ENCODE peak calls at places on chromosomes 1 and 21, in five cellular contexts. F is GM03348, Q is left ventricle myocardium inferior, J is NCI-H1092, Z is T1000. I is an unnamed sample.
A peak's percentile ranks its signal among the peaks of the same experiment; 100 is the strongest.

GRCh38 chr1:11519629-11520031 is 40.7 kb downstream of the DISP3 start:
- DNase-seq in F (no peak), Q (no peak), J (no peak), Z (no peak), I (no peak)

GRCh38 chr1:100523038-100523649 is 14.8 kb upstream of the GPR88 start:
- DNase-seq in F (no peak), Q (no peak), J (no peak), Z (no peak), I (no peak)

GRCh38 chr1:116334015-116334547 is 39.0 kb upstream of the ATP1A1 start:
- DNase-seq in F (no peak), Q (peak; percentile 51), J (no peak), Z (peak; percentile 15), I (peak; percentile 51)

GRCh38 chr1:212119863-212120262 is 84.3 kb downstream of the DTL start:
- DNase-seq in F (no peak), Q (no peak), J (no peak), Z (no peak), I (no peak)

GRCh38 chr1:180343931-180344406 is 113.9 kb downstream of the LHX4 start:
- DNase-seq in F (peak; percentile 11), Q (no peak), J (peak; percentile 93), Z (no peak), I (peak; percentile 36)

GRCh38 chr1:22919341-22920025 is 53.2 kb downstream of the LACTBL1 start:
- DNase-seq in F (peak; percentile 58), Q (no peak), J (no peak), Z (no peak), I (no peak)

GRCh38 chr1:116377564-116378529 is 4.8 kb downstream of the ATP1A1 start:
- DNase-seq in F (peak; percentile 73), Q (peak; percentile 78), J (no peak), Z (no peak), I (peak; percentile 82)

GRCh38 chr1:71232166-71232763 is 151.4 kb upstream of the ZRANB2 start:
- DNase-seq in F (peak; percentile 6), Q (no peak), J (no peak), Z (no peak), I (no peak)

GRCh38 chr1:84012018-84012417 is 13.1 kb upstream of the TTLL7 start:
- DNase-seq in F (no peak), Q (no peak), J (no peak), Z (no peak), I (no peak)

GRCh38 chr1:178134061-178134460 is 40.2 kb downstream of the RASAL2 start:
- DNase-seq in F (peak; percentile 62), Q (no peak), J (no peak), Z (no peak), I (no peak)

GRCh38 chr1:107352850-107353249 is 212.0 kb downstream of the NTNG1 start:
- DNase-seq in F (no peak), Q (no peak), J (no peak), Z (no peak), I (no peak)

GRCh38 chr1:110588486-110588885 is 17.7 kb downstream of the KCNA2 start:
- DNase-seq in F (no peak), Q (no peak), J (no peak), Z (no peak), I (no peak)

GRCh38 chr1:27741124-27741523 is 15.4 kb downstream of the FAM76A start:
- DNase-seq in F (no peak), Q (no peak), J (no peak), Z (no peak), I (no peak)

GRCh38 chr1:111110197-111110899 is 29.5 kb downstream of the DRAM2 start:
- DNase-seq in F (no peak), Q (no peak), J (peak; percentile 53), Z (no peak), I (no peak)

GRCh38 chr1:206100226-206100780 is 16.9 kb downstream of the AVPR1B start:
- DNase-seq in F (no peak), Q (no peak), J (no peak), Z (no peak), I (no peak)

GRCh38 chr1:178472531-178472930 is 24.2 kb downstream of the CLEC20A start:
- DNase-seq in F (no peak), Q (no peak), J (no peak), Z (no peak), I (no peak)

GRCh38 chr21:40140675-40141074 is 273.4 kb downstream of the PCP4 start:
- DNase-seq in F (no peak), Q (no peak), J (no peak), Z (no peak), I (no peak)

GRCh38 chr1:83819436-83819835 is 179.5 kb downstream of the TTLL7 start:
- DNase-seq in F (no peak), Q (no peak), J (no peak), Z (no peak), I (no peak)

GRCh38 chr1:211714154-211714553 is 38.7 kb upstream of the NEK2 start:
- DNase-seq in F (no peak), Q (no peak), J (no peak), Z (no peak), I (no peak)

GRCh38 chr21:34498623-34499022 is 13.4 kb downstream of the KCNE1 start:
- DNase-seq in F (no peak), Q (no peak), J (no peak), Z (no peak), I (no peak)

GRCh38 chr1:159821171-159821867 is 5.4 kb upstream of the SLAMF8 start:
- DNase-seq in F (peak; percentile 77), Q (no peak), J (peak; percentile 43), Z (peak; percentile 10), I (no peak)

GRCh38 chr1:23793018-23793781 is 2.3 kb downstream of the LYPLA2 start:
- DNase-seq in F (peak; percentile 27), Q (peak; percentile 30), J (no peak), Z (peak; percentile 38), I (peak; percentile 62)

GRCh38 chr1:36986241-36986955 is 47.9 kb downstream of the GRIK3 start:
- DNase-seq in F (no peak), Q (no peak), J (no peak), Z (no peak), I (no peak)

GRCh38 chr1:91400133-91400725 is 4.4 kb downstream of the HFM1 start:
- DNase-seq in F (no peak), Q (no peak), J (no peak), Z (no peak), I (no peak)

GRCh38 chr1:34268311-34269042 is 91.8 kb downstream of the C1orf94 start:
- DNase-seq in F (peak; percentile 63), Q (no peak), J (no peak), Z (peak; percentile 96), I (no peak)

GRCh38 chr21:41333752-41334151 is 17.2 kb downstream of the FAM3B start:
- DNase-seq in F (no peak), Q (no peak), J (no peak), Z (no peak), I (no peak)

I was measured in left cardiac atrium.